ENCODE peak calls at places on chromosome 10, in four cellular contexts. G, D, Z and J are unnamed samples.

GRCh38 chr10:119306514-119306951 is 99.2 kb downstream of the GRK5 start:
- DNase-seq in Z (no peak), D (no peak), G (no peak), J (no peak)

GRCh38 chr10:123718544-123719060 is 52.4 kb downstream of the GPR26 start:
- DNase-seq in G (no peak), D (no peak), Z (no peak), J (no peak)

GRCh38 chr10:113576853-113577252 is 24.0 kb downstream of the HABP2 start:
- DNase-seq in D (no peak), Z (no peak), G (peak; percentile 12), J (peak; percentile 12)

GRCh38 chr10:116005301-116005700 is 267.7 kb downstream of the GFRA1 start:
- DNase-seq in G (no peak), D (no peak), Z (no peak), J (no peak)

GRCh38 chr10:30197186-30197585 is 137.8 kb upstream of the JCAD start:
- DNase-seq in G (no peak), D (no peak), Z (no peak), J (no peak)

GRCh38 chr10:18203526-18203925 is 63.3 kb downstream of the CACNB2 start:
- DNase-seq in G (no peak), Z (no peak), D (no peak), J (no peak)

GRCh38 chr10:90775351-90776028 is 82.3 kb downstream of the HTR7 start:
- DNase-seq in Z (no peak), G (no peak), D (no peak), J (peak; percentile 58)

GRCh38 chr10:17891435-17891834 is 60.3 kb upstream of the SLC39A12 start:
- DNase-seq in G (no peak), Z (no peak), D (no peak), J (no peak)

GRCh38 chr10:17227367-17228080 is 517 bp upstream of the VIM start:
- DNase-seq in Z (no peak), G (peak; percentile 39), D (no peak), J (peak; percentile 54)

GRCh38 chr10:109866995-109867635 is 56.2 kb downstream of the XPNPEP1 start:
- DNase-seq in Z (no peak), G (peak; percentile 24), D (peak; percentile 4), J (no peak)

GRCh38 chr10:50937230-50937907 is 51.9 kb upstream of the A1CF start:
- DNase-seq in G (peak; percentile 61), Z (no peak), D (peak; percentile 25), J (peak; percentile 48)

GRCh38 chr10:80260295-80261243 is 28.9 kb downstream of the MAT1A start:
- DNase-seq in G (no peak), Z (no peak), D (peak; percentile 34), J (no peak)

GRCh38 chr10:76337641-76338040 is 906.2 kb downstream of the LRMDA start:
- DNase-seq in Z (no peak), G (peak; percentile 92), D (no peak), J (peak; percentile 66)

GRCh38 chr10:123331438-123331837 is 177.2 kb downstream of the BUB3 start:
- DNase-seq in Z (no peak), G (peak; percentile 0), D (no peak), J (no peak)

GRCh38 chr10:49612513-49613159 is 1.2 kb upstream of the CHAT start:
- DNase-seq in Z (no peak), D (no peak), G (no peak), J (no peak)

GRCh38 chr10:1045415-1045814 is 3.5 kb downstream of the IDI1 start:
- DNase-seq in Z (no peak), G (no peak), D (no peak), J (no peak)

GRCh38 chr10:127068485-127068884 is 127.9 kb downstream of the INSYN2A start:
- DNase-seq in G (no peak), D (no peak), Z (no peak), J (no peak)

GRCh38 chr10:44478040-44478439 is 93.1 kb upstream of the CXCL12 start:
- DNase-seq in G (peak; percentile 45), D (no peak), Z (no peak), J (peak; percentile 40)

GRCh38 chr10:15183689-15184481 is 15.4 kb upstream of the NMT2 start:
- DNase-seq in G (no peak), D (no peak), Z (no peak), J (no peak)

GRCh38 chr10:6035926-6036575 is 26.1 kb downstream of the IL2RA start:
- DNase-seq in G (no peak), Z (peak; percentile 39), D (peak; percentile 10), J (no peak)

GRCh38 chr10:95404864-95405263 is 114.1 kb upstream of the PDLIM1 start:
- DNase-seq in G (no peak), Z (no peak), D (no peak), J (no peak)

GRCh38 chr10:100621360-100622205 is 85.8 kb downstream of the HIF1AN start:
- DNase-seq in Z (no peak), D (no peak), G (peak; percentile 7), J (peak; percentile 20)

GRCh38 chr10:126598009-126598408 is 72.5 kb downstream of the C10orf90 start:
- DNase-seq in G (peak; percentile 27), D (peak; percentile 33), Z (no peak), J (peak; percentile 31)

GRCh38 chr10:6114758-6115410 is 26.1 kb downstream of the RBM17 start:
- DNase-seq in D (no peak), G (peak; percentile 59), Z (peak; percentile 85), J (peak; percentile 85)

GRCh38 chr10:100401631-100402328 is 54.7 kb downstream of the SCD start:
- DNase-seq in D (no peak), G (no peak), Z (no peak), J (no peak)

GRCh38 chr10:132793213-132793612 is 7.3 kb upstream of the NKX6-2 start:
- DNase-seq in Z (no peak), D (no peak), G (no peak), J (no peak)

DNA sequence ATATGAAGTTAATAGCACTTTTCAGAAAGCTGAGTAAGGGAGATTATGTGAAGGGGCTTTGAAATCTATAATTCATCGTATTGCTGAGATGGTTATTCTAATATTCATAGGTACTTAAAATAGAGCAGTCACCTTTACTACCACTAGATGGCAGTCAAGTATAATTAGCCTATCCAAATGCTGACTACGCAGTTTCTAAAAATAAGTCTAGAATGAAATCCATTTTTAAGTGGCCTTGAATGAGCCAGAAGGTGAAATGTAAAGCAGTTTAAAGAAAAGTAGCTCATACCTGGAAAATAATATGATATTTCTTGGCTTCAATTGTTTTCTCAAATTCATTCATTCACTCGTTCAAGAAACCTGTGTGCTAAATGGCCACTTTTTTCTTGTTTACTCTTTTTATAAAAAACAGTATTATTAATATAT is 1277.1 kb downstream of the GATA3 start:
- DNase-seq in D (no peak), G (peak; percentile 65), Z (no peak), J (peak; percentile 58)
- TF ChIP-seq CTCF in D (peak; percentile 85), G (peak; percentile 92), Z (peak; percentile 70), J (peak; percentile 84)

DNA sequence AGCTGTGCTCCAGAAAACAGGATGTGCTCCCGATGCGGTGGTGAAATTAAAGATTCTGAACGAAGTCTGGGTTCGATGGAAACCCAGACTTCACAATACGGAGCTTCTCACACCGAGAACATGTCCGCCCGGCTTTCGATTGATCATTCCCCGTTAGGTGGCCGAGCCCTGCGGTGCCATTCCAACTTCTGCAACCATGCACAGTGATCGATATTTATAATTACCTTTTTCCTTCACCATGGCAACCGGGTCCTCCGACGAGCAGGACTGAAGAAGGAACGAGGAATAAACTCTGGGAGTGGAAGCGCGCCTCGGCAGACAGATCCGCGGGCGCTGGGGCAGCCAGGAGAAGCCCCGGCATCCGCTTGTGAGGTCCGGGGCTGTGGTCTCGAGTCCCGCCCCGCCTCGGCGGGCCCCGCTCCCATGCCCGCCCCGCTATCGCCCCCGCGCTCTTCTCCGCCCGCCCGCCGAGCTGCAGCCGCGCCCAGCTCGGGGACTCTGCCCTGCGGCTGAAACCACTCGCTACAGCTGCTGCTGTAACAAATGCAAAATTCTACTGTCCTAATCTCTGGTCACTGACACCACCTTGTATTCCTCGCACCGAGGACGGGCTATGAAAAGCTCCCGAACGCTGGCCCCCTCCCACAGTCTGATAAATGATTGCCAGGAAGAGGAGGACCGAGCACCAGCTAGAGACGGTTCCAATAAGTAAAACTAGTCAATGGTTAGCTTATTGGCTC is 26.2 kb downstream of the ABLIM1 start:
- DNase-seq in G (no peak), Z (peak; percentile 76), D (peak; percentile 67), J (no peak)
- H3K4me3 ChIP-seq in G (peak overlapping the region; percentile 66), Z (no peak overlapping the region), D (peak overlapping the region; percentile 47), J (peak overlapping the region; percentile 64)

GRCh38 chr10:3893102-3893473 is 108.1 kb upstream of the KLF6 start:
- DNase-seq in Z (no peak), D (no peak), G (no peak), J (no peak)

GRCh38 chr10:3893904-3894563 is 109.0 kb upstream of the KLF6 start:
- DNase-seq in Z (no peak), G (peak; percentile 45), D (no peak), J (no peak)

GRCh38 chr10:3890602-3891352 is 105.8 kb upstream of the KLF6 start:
- DNase-seq in G (no peak), D (no peak), Z (no peak), J (no peak)

GRCh38 chr10:3891396-3891795 is 106.4 kb upstream of the KLF6 start:
- DNase-seq in D (no peak), Z (no peak), G (no peak), J (no peak)

DNA sequence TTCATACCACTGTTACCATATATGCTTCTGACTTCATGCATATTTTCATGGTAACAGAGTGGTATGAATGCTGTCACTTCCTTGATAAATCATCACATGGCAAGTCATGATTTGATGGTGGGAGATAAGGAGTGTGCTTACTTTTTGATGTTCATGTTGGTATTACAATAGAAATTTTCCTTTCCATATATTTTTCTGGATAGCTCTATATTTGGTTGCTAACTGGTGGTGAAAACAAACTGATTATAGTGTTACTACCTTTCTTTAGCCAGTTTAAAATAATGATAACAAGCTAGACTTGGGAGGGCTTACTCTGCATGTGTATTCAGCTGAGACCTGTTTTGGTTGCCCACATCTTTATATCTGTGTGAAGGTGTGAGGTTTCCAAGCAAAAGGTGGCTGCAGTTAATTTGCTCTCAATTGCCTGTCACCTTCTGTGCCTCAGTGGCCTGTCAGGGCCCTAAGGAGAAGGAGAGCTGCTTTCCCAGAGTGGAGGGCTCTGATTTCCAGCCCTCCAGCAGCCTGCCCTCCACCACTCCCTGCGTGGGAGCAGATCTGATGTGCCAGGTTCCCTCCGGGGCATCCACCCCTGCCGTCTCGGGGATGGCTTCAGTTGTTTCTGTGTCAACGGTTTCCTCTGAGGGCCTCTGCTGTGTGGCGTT is 107.6 kb upstream of the KLF6 start:
- DNase-seq in D (no peak), G (no peak), Z (no peak), J (no peak)
- TF ChIP-seq CTCF in D (no peak), G (no peak), Z (no peak), J (no peak)

GRCh38 chr10:24722676-24723385 is 856 bp downstream of the ARHGAP21 start:
- DNase-seq in D (peak; percentile 64), Z (peak; percentile 70), G (peak; percentile 40), J (peak; percentile 43)

GRCh38 chr10:24718031-24718855 is 5.4 kb downstream of the ARHGAP21 start:
- DNase-seq in D (no peak), G (peak; percentile 90), Z (no peak), J (peak; percentile 88)

GRCh38 chr10:24722131-24722675 is 1.5 kb downstream of the ARHGAP21 start:
- DNase-seq in G (peak; percentile 18), Z (no peak), D (no peak), J (peak; percentile 24)

GRCh38 chr10:24721254-24722106 is 2.2 kb downstream of the ARHGAP21 start:
- DNase-seq in G (peak; percentile 12), D (peak; percentile 65), Z (peak; percentile 67), J (peak; percentile 28)

DNA sequence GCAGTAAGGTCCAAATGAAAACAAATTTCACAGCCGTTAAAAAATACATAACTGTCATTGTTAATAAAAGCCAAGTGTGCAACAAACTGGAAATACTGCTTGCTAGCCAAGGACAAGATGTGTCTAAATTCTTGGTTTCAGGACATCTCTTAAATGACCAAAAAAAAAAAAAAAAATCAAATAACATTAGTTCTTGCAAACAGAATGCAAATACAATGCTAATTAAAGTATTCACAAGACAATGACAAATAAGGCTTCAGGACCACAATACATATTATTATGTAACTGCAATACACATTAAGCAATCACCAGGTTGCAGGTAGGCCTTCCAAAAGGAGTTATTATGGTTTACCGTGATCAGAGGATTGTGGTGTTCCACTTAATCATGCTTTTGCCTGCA is 3.6 kb downstream of the ARHGAP21 start:
- DNase-seq in D (no peak), Z (no peak), G (no peak), J (no peak)
- H3K4me3 ChIP-seq in D (peak overlapping the region; percentile 60), Z (no peak overlapping the region), G (peak overlapping the region; percentile 58), J (peak overlapping the region; percentile 89)